ENCODE peak calls at places on chromosomes 7 and 10, in nine cellular contexts. N is transverse colon, Z is ovary, X is heart left ventricle, R is IMR-90, F is GM12892, B is lower leg skin, G is adrenal gland, J is A549. E is an unnamed sample.

GRCh38 chr7:24751484-24751883 is 5.8 kb downstream of the GSDME start:
- DNase-seq in X (no peak), R (peak), F (no peak), N (no peak), G (no peak), J (no peak), Z (no peak), B (no peak), E (no peak)

GRCh38 chr10:121356187-121356586 is 242.1 kb downstream of the FGFR2 start:
- DNase-seq in Z (no peak), N (no peak), F (no peak), X (no peak), G (no peak), B (no peak), R (no peak), J (no peak), E (no peak)

GRCh38 chr7:2641406-2642393 is 9.9 kb downstream of the TTYH3 start:
- DNase-seq in X (peak), J (no peak), R (peak), N (peak), Z (peak), G (peak), B (peak), F (no peak), E (peak)

GRCh38 chr10:97858001-97858439 is 8.4 kb downstream of the GOLGA7B start:
- DNase-seq in X (no peak), J (no peak), Z (no peak), N (no peak), R (no peak), B (no peak), G (no peak), F (no peak), E (no peak)

GRCh38 chr10:118832242-118832651 is 77.5 kb upstream of the CACUL1 start:
- DNase-seq in B (peak), X (peak), N (peak), F (no peak), R (peak), J (no peak), Z (no peak), G (peak), E (no peak)

GRCh38 chr10:75283150-75284096 is 47.7 kb upstream of the COMTD1 start:
- DNase-seq in R (peak), B (peak), F (no peak), J (no peak), N (no peak), X (peak), G (peak), Z (peak), E (no peak)

GRCh38 chr10:124733566-124734245 is 10.5 kb downstream of the FAM53B start:
- DNase-seq in R (no peak), J (no peak), G (peak), B (peak), N (no peak), X (peak), F (no peak), Z (no peak), E (no peak)

GRCh38 chr7:159142730-159143129 is 1.9 kb downstream of the VIPR2 start:
- DNase-seq in Z (no peak), X (no peak), N (no peak), J (no peak), G (no peak), R (no peak), B (peak), F (no peak), E (no peak)

GRCh38 chr7:25261545-25262135 is 33.4 kb upstream of the NPVF start:
- DNase-seq in J (no peak), R (no peak), X (no peak), N (no peak), F (no peak), B (no peak), Z (no peak), G (no peak), E (no peak)

DNA sequence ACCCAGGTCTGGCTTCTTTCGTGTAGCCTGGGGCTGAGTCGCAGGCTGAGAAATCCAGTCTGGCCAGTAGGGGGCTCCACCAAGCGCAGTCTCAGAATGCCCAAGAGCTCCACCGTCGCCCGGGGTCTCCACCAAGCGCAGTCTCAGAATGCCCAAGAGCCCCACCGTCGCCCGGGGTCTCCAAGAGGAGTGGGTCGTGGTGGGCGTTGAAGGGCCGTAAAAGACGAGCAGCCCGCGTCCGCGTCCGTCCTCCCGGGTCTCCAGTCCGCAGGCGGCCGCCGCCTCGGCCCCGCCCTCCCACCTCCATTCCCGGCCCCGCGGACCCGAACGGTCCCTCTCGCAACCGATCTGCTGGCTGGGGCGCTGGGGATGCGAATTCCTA is 890 bp upstream of the ZYX start:
- DNase-seq in R (peak), G (peak), B (peak), F (peak), J (peak), X (peak), Z (peak), N (peak), E (peak)
- TF ChIP-seq POLR2A in R (no peak), G (no peak), B (no peak), F (no peak), J (no peak), X (no peak), Z (peak), N (no peak), E (peak)

GRCh38 chr10:80194373-80195045 is 10.8 kb downstream of the ANXA11 start:
- DNase-seq in Z (no peak), R (no peak), N (no peak), F (no peak), J (no peak), B (no peak), X (no peak), G (no peak), E (no peak)

GRCh38 chr10:80192553-80192952 is 12.8 kb downstream of the ANXA11 start:
- DNase-seq in Z (no peak), F (no peak), B (no peak), G (no peak), R (no peak), J (no peak), X (no peak), N (no peak), E (no peak)

GRCh38 chr10:80188713-80189112 is 16.6 kb downstream of the ANXA11 start:
- DNase-seq in R (no peak), B (no peak), J (no peak), Z (no peak), X (no peak), G (no peak), F (no peak), N (no peak), E (no peak)

GRCh38 chr10:80195046-80195574 is 10.2 kb downstream of the ANXA11 start:
- DNase-seq in F (no peak), N (no peak), X (no peak), Z (no peak), J (no peak), B (no peak), R (no peak), G (no peak), E (no peak)

GRCh38 chr10:80191589-80192270 is 13.6 kb downstream of the ANXA11 start:
- DNase-seq in R (no peak), G (no peak), Z (no peak), B (no peak), F (no peak), X (no peak), J (no peak), N (peak), E (no peak)
- TF ChIP-seq POLR2A in R (no peak), G (no peak), Z (no peak), B (no peak), F (no peak), X (no peak), J (no peak), N (peak), E (no peak)

DNA sequence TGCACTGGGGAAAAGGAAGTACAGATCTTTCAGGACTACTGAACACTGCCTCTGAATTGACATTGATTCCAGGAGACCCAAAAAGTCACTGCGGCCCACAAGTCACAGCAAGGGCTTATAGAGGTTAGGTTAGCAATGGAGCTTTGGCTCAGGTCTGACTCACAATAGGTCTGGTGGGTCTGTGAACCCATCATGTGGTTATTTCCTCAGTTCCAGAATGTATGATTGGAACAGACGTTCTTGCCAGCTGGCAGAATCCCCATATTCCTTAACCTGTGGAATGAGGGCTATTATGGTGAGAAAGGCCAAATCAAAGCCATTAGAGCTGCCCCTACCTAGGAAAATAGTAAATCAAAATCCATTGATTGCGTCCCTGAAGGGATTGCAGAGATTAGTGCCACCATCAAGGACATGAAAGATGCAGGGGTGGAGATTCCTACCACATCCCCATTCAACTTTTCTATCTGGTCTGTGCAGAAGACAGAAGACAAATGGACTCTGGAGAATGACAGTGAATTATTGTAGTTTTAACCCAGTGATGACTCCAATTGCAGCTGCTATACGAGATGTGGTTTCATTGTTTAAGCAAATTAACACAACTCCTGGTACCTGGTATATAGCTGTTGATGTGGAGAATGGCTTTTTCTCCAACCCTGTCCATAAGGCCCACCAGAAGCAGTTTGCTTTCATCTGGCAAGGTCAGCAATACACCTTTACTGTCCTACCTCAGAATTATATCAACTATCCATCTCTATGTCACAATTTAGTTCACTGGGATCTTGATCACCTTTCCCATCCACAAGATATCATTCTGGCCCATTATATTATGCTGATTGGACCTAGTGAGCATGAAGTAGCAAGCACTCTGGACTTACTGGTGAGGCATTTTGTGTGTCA is 44.5 kb upstream of the PIK3CG start:
- DNase-seq in G (no peak), R (no peak), Z (no peak), B (no peak), F (no peak), J (no peak), N (no peak), X (no peak), E (no peak)
- TF ChIP-seq POLR2A in G (no peak), R (no peak), Z (no peak), B (no peak), F (no peak), J (no peak), N (no peak), X (no peak), E (no peak)

DNA sequence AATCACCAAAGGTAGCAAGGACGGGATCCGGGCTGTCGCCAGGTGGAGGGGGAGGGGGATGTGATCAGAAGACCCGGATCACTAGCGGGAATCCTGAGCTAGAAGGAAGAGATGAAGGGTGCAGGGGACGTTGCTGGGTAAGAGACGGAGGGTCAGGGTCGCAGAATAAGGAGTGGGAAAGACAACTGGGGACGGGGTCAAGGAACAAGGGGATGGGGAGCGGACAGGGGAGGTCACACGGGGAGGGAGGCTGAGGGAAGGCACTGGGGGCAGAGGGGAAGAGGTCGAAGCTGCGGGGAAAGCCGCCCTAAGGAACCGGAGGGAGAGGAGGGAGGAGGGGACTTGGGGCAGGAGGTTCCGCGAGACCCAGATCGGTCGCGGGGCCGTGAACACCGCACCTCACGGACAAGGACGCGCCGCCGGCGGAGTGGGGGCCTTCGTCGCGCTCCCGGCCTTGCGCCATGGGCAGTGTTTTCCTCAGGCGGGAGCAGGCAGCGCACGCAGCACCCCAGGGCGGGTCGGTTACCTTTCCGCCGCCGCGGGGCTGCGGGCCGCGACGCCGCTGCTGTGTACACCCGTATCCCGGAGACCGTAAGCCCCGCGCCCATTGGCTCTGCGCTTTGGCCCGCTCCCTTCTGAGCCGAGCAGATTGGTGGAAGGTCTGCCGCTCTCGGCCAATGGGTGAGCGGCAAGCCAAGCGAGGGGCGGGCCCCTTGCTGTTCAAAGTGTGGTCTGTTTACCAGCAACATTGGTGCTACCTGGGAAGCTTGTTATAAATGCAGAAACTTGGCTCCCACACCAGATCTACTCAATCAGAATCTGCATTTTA is at the start of gene CFAP43:
- DNase-seq in Z (peak), F (peak), G (peak), R (peak), N (peak), X (peak), B (peak), J (peak), E (peak)
- TF ChIP-seq POLR2A in Z (peak), F (no peak), G (no peak), R (no peak), N (peak), X (no peak), B (no peak), J (peak), E (peak)

GRCh38 chr10:102503264-102504178 is at the start of gene SUFU:
- DNase-seq in F (peak), N (peak), R (peak), B (peak), G (peak), J (peak), X (peak), Z (peak), E (peak)
- TF ChIP-seq POLR2A in F (peak), N (peak), R (peak), B (no peak), G (no peak), J (peak), X (no peak), Z (no peak), E (peak)

GRCh38 chr7:5696346-5697100 is 84.9 kb downstream of the RNF216 start:
- DNase-seq in G (no peak), N (no peak), J (no peak), X (no peak), F (no peak), R (no peak), B (no peak), Z (no peak), E (no peak)

GRCh38 chr7:5695709-5696345 is 85.6 kb downstream of the RNF216 start:
- DNase-seq in N (peak), J (no peak), F (no peak), Z (peak), R (peak), X (peak), B (no peak), G (peak), E (no peak)

GRCh38 chr7:5693529-5693928 is 87.9 kb downstream of the RNF216 start:
- DNase-seq in Z (no peak), F (no peak), B (no peak), G (peak), X (peak), R (peak), J (no peak), N (no peak), E (no peak)

GRCh38 chr7:5694221-5694754 is 87.2 kb downstream of the RNF216 start:
- DNase-seq in B (no peak), N (no peak), Z (no peak), G (no peak), F (no peak), R (peak), X (no peak), J (no peak), E (peak)

GRCh38 chr7:5695037-5695708 is 86.3 kb downstream of the RNF216 start:
- DNase-seq in X (peak), R (peak), F (no peak), Z (no peak), J (no peak), B (no peak), G (peak), N (peak), E (no peak)
- TF ChIP-seq POLR2A in X (no peak), R (peak), F (peak), Z (no peak), J (no peak), B (no peak), G (peak), N (peak), E (no peak)

DNA sequence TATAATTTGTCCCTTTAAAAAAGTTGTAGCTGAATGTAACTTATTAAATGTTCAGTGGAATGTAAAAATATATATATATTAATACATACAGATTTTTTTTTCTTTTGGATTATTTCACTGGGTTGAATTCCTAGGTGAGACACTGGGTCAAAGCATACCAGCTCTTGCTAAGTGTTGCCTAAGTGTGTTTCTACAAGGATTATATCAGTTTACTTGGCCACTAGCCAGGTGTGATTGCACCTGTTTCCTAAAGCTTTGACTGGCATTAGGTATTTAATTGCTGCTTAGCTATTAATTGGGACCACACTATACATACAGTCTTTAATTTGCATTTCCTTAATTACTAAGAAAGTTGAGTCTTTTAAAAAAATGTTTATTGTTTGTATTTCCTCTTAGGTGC is 5.5 kb upstream of the ELOVL3 start:
- DNase-seq in F (no peak), B (no peak), J (no peak), X (no peak), Z (no peak), R (no peak), G (no peak), N (no peak), E (no peak)
- TF ChIP-seq POLR2A in F (no peak), B (no peak), J (no peak), X (no peak), Z (no peak), R (no peak), G (no peak), N (no peak), E (no peak)

E was measured in H54.